ENCODE peak calls at places on chromosomes 11 and 22, in eight cellular contexts. G is mesendoderm, K is endothelial cell of umbilical vein, O is right atrium auricular region, N is breast epithelium, S is A549, A is aorta, D is body of pancreas. F is an unnamed sample.
A peak's percentile ranks its signal among the peaks of the same experiment; 100 is the strongest.

GRCh38 chr11:115659061-115659963 is 155.1 kb upstream of the CADM1 start:
- DNase-seq in A (no peak), O (no peak), D (peak; percentile 17), N (no peak), K (no peak), S (no peak), G (peak; percentile 42), F (no peak)

GRCh38 chr22:44089717-44090570 is 65.8 kb downstream of the PARVB start:
- DNase-seq in K (no peak), S (no peak), G (no peak), O (no peak), D (no peak), A (no peak), N (no peak), F (no peak)

GRCh38 chr11:55726715-55727324 is 46.4 kb upstream of the OR5D13 start:
- DNase-seq in G (peak; percentile 7), A (no peak), D (no peak), N (no peak), O (no peak), K (no peak), S (no peak), F (no peak)

GRCh38 chr22:27439131-27439530 is 362.4 kb downstream of the MN1 start:
- DNase-seq in A (no peak), O (no peak), D (no peak), N (no peak), S (no peak), K (no peak), G (no peak), F (no peak)

GRCh38 chr11:2772544-2773031 is 72.8 kb upstream of the KCNQ1OT1 start:
- DNase-seq in S (no peak), K (no peak), A (peak; percentile 59), D (no peak), G (no peak), N (no peak), O (no peak), F (no peak)

GRCh38 chr11:125055107-125055715 is 7.9 kb upstream of the SLC37A2 start:
- DNase-seq in A (no peak), G (peak; percentile 84), N (no peak), K (no peak), S (no peak), O (no peak), D (no peak), F (no peak)

GRCh38 chr11:38446336-38446735 is 1848.3 kb upstream of the RAG2 start:
- DNase-seq in O (no peak), K (no peak), G (no peak), A (no peak), S (no peak), D (no peak), N (no peak), F (no peak)

GRCh38 chr11:76288166-76288978 is 82.1 kb upstream of the WNT11 start:
- DNase-seq in N (no peak), K (peak; percentile 61), S (no peak), O (no peak), D (no peak), G (no peak), A (no peak), F (peak; percentile 31)

GRCh38 chr11:69278091-69278867 is 15.7 kb upstream of the MYEOV start:
- DNase-seq in O (no peak), K (no peak), D (peak; percentile 87), S (no peak), G (no peak), N (no peak), A (no peak), F (no peak)

GRCh38 chr22:47847281-47847890 is 1084.9 kb downstream of the TBC1D22A start:
- DNase-seq in S (no peak), A (no peak), K (no peak), O (peak; percentile 36), G (no peak), N (no peak), D (no peak), F (no peak)

GRCh38 chr11:111949519-111950426 is 12.6 kb downstream of the DIXDC1 start:
- DNase-seq in D (no peak), G (no peak), K (peak; percentile 85), A (no peak), N (no peak), S (no peak), O (peak; percentile 55), F (no peak)

GRCh38 chr11:62013266-62014157 is 46.1 kb upstream of the FTH1 start:
- DNase-seq in N (peak; percentile 84), K (no peak), D (no peak), G (no peak), S (no peak), O (no peak), A (no peak), F (no peak)
- H3K27ac ChIP-seq in N (peak overlapping the region; percentile 82), K (no peak overlapping the region), D (no peak overlapping the region), G (no peak overlapping the region), S (peak overlapping the region; percentile 88), O (no peak overlapping the region), A (no peak overlapping the region), F (no peak overlapping the region)

DNA sequence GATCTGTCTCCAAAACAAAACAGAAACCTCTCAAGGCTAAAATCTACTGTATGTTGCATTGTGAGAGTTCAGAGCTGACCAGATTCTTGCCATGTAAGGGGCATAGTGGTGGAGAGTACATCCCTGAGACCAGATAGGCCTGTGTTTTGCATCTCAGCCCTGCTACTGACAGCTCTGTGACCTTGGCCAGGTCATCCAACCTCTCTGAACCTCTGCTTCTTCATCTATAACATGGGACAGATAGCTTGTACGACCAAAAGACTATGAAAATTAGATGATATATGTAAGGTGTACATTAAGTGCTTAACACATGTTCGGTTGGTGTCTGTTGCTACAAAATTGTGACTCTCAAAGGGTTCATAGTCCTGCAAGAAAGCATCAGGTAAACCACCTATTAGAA is 22.9 kb downstream of the ZNRF3 start:
- DNase-seq in A (no peak), G (no peak), O (no peak), K (no peak), N (no peak), S (no peak), D (no peak), F (no peak)
- H3K4me1 ChIP-seq in A (peaks cover 4% of the 10 kb centered on the region), G (peaks cover 15% of the 10 kb centered on the region), O (peaks cover 63% of the 10 kb centered on the region), K (no peaks in the 10 kb centered on the region), N (no peaks in the 10 kb centered on the region), S (peaks cover 58% of the 10 kb centered on the region), D (peaks cover 65% of the 10 kb centered on the region), F (no peaks in the 10 kb centered on the region)

GRCh38 chr11:28346721-28347120 is 238.5 kb downstream of the METTL15 start:
- DNase-seq in D (no peak), K (no peak), G (no peak), N (no peak), S (no peak), A (no peak), O (no peak), F (no peak)
- H3K27ac ChIP-seq in D (no peak overlapping the region), K (no peak overlapping the region), G (no peak overlapping the region), N (no peak overlapping the region), S (no peak overlapping the region), A (no peak overlapping the region), O (no peak overlapping the region), F (no peak overlapping the region)

DNA sequence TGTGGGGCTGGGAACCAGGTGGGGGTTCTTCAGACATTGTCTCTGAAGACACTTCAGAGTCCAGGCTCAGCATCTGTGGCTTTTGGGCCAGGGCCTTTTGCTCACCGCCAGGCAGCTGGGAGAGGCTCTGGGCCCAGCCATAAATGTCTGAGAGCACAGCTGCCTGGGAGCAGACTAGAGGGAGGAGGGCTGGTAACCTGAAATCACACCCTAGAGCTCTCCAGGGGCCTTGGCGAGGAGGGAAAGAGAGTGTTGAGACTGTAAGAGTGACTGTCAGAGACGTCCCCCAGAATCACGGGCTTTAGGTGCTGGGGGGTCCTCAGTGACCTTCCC is 4.1 kb downstream of the TRABD start:
- DNase-seq in D (no peak), A (no peak), S (no peak), N (no peak), G (peak; percentile 33), K (no peak), O (no peak), F (no peak)
- H3K4me1 ChIP-seq in D (peaks cover 79% of the 10 kb centered on the region), A (no peaks in the 10 kb centered on the region), S (peaks cover 25% of the 10 kb centered on the region), N (peaks cover 18% of the 10 kb centered on the region), G (peaks cover 2% of the 10 kb centered on the region), K (peaks cover 33% of the 10 kb centered on the region), O (peaks cover 52% of the 10 kb centered on the region), F (peaks cover 46% of the 10 kb centered on the region)

GRCh38 chr22:30626413-30626812 is 9.2 kb upstream of the SLC35E4 start:
- DNase-seq in K (no peak), A (no peak), N (no peak), G (no peak), D (no peak), O (no peak), S (no peak), F (no peak)

GRCh38 chr22:30628491-30628890 is 7.1 kb upstream of the SLC35E4 start:
- DNase-seq in A (no peak), N (no peak), G (no peak), D (no peak), O (no peak), S (no peak), K (no peak), F (no peak)

GRCh38 chr22:30627480-30627879 is 8.1 kb upstream of the SLC35E4 start:
- DNase-seq in A (no peak), K (peak; percentile 58), N (no peak), G (no peak), D (no peak), S (no peak), O (no peak), F (no peak)
- H3K27ac ChIP-seq in A (no peak overlapping the region), K (peak overlapping the region; percentile 75), N (no peak overlapping the region), G (no peak overlapping the region), D (no peak overlapping the region), S (no peak overlapping the region), O (no peak overlapping the region), F (no peak overlapping the region)

DNA sequence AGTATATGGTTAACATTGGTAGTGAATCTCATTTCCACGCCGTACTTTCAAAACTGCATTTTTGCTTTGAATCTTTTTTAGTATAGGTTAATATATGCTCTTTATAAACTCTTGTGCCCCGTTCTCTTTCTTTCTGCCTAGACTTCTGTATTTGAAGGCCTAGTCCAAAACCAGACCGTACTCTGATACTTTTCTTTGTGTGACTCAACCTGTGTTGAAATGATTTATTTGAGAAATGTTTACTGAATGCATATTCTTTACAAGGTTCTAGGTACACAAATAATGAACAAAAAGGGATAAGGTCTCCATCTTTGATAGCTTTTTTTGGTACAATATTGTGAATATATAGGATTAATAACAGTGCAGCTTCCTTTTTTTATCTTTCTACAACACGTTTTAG is 68.3 kb downstream of the HIPK3 start:
- DNase-seq in K (no peak), A (no peak), G (no peak), D (no peak), N (no peak), S (no peak), O (no peak), F (no peak)
- H3K4me1 ChIP-seq in K (no peaks in the 10 kb centered on the region), A (peaks cover 12% of the 10 kb centered on the region), G (peaks cover 3% of the 10 kb centered on the region), D (peaks cover 30% of the 10 kb centered on the region), N (no peaks in the 10 kb centered on the region), S (peaks cover 18% of the 10 kb centered on the region), O (peaks cover 83% of the 10 kb centered on the region), F (no peaks in the 10 kb centered on the region)